ENCODE peak calls at places on chromosomes 7 and 10, in five cellular contexts. Y is astrocyte of the cerebellum, X is cardiac muscle cell, P is BJ, R is heart left ventricle. S is an unnamed sample.

GRCh38 chr7:12066004-12066403 is 145.1 kb upstream of the TMEM106B start:
- DNase-seq in X (no peak), P (no peak), Y (no peak), R (no peak), S (no peak)

GRCh38 chr10:7686351-7687171 is 16.6 kb upstream of the ITIH2 start:
- DNase-seq in Y (no peak), X (no peak), R (no peak), P (no peak), S (no peak)

GRCh38 chr10:110409488-110409887 is 88.2 kb upstream of the DUSP5 start:
- DNase-seq in Y (no peak), X (no peak), P (no peak), R (no peak), S (no peak)

GRCh38 chr7:106486331-106486730 is 174.6 kb downstream of the CCDC71L start:
- DNase-seq in P (peak; percentile 59), R (no peak), Y (peak; percentile 70), X (peak; percentile 34), S (peak; percentile 15)

GRCh38 chr10:62080905-62081304 is 179.4 kb downstream of the ARID5B start:
- DNase-seq in R (no peak), Y (no peak), X (no peak), P (no peak), S (no peak)

GRCh38 chr10:32877915-32878314 is 80.1 kb downstream of the ITGB1 start:
- DNase-seq in R (no peak), P (no peak), X (no peak), Y (no peak), S (no peak)

GRCh38 chr10:70619271-70620019 is 16.9 kb upstream of the PRF1 start:
- DNase-seq in P (no peak), X (peak; percentile 55), Y (no peak), R (no peak), S (peak; percentile 47)

GRCh38 chr7:131040467-131040932 is 287.2 kb upstream of the MKLN1 start:
- DNase-seq in R (peak; percentile 56), X (peak; percentile 83), P (no peak), Y (peak; percentile 63), S (peak; percentile 87)

GRCh38 chr10:98323221-98324164 is 55.5 kb upstream of the LOXL4 start:
- DNase-seq in R (peak; percentile 70), P (peak; percentile 99), X (peak; percentile 78), Y (peak; percentile 37), S (peak; percentile 79)

GRCh38 chr7:42930889-42931288 is 1.1 kb downstream of the PSMA2 start:
- DNase-seq in X (peak; percentile 59), P (no peak), R (no peak), Y (no peak), S (peak; percentile 46)

GRCh38 chr10:10891437-10891836 is 126.2 kb upstream of the CELF2 start:
- DNase-seq in P (peak; percentile 52), X (peak; percentile 36), R (no peak), Y (no peak), S (peak; percentile 68)

GRCh38 chr7:129768614-129769399 is 157.3 kb downstream of the NRF1 start:
- DNase-seq in X (no peak), R (no peak), P (no peak), Y (no peak), S (no peak)

GRCh38 chr10:116014859-116015258 is 258.1 kb downstream of the GFRA1 start:
- DNase-seq in Y (peak; percentile 47), R (no peak), X (no peak), P (no peak), S (peak; percentile 1)

GRCh38 chr7:121513105-121513504 is 117.0 kb upstream of the FAM3C start:
- DNase-seq in P (no peak), Y (no peak), R (no peak), X (no peak), S (no peak)
- H3K4me3 ChIP-seq in P (no peak overlapping the region), Y (no peak overlapping the region), R (no peak overlapping the region), X (no peak overlapping the region), S (no peak overlapping the region)

GRCh38 chr10:43576062-43576461 is 1.6 kb upstream of the ZNF239 start:
- DNase-seq in Y (no peak), X (no peak), P (no peak), R (no peak), S (no peak)

GRCh38 chr10:43576580-43576979 is 2.2 kb upstream of the ZNF239 start:
- DNase-seq in Y (no peak), P (no peak), R (no peak), X (no peak), S (no peak)

GRCh38 chr10:43573250-43574034 is 974 bp downstream of the ZNF239 start:
- DNase-seq in P (no peak), Y (no peak), R (no peak), X (peak; percentile 22), S (peak; percentile 5)

GRCh38 chr10:43574906-43575305 is 490 bp upstream of the ZNF239 start:
- DNase-seq in R (no peak), P (no peak), X (no peak), Y (no peak), S (no peak)

GRCh38 chr10:43574035-43574892 is at the start of gene ZNF239:
- DNase-seq in Y (peak; percentile 52), P (peak; percentile 57), X (peak; percentile 96), R (peak; percentile 91), S (peak; percentile 90)
- TF ChIP-seq CTCF in Y (no peak), P (no peak), X (no peak), R (no peak), S (no peak)

GRCh38 chr10:72954596-72955569 is at the start of gene PLA2G12B:
- DNase-seq in X (no peak), Y (no peak), P (no peak), R (no peak), S (no peak)
- H3K4me3 ChIP-seq in X (no peak within 1 kb of the TSS), Y (no peak within 1 kb of the TSS), P (no peak within 1 kb of the TSS), R (no peak within 1 kb of the TSS), S (no peak within 1 kb of the TSS)

GRCh38 chr7:90739731-90740130 is 143.6 kb downstream of the CDK14 start:
- DNase-seq in P (no peak), X (no peak), Y (no peak), R (no peak), S (no peak)

GRCh38 chr7:90740364-90740763 is 144.2 kb downstream of the CDK14 start:
- DNase-seq in X (no peak), Y (no peak), P (no peak), R (no peak), S (no peak)

GRCh38 chr7:90747521-90747920 is 151.4 kb downstream of the CDK14 start:
- DNase-seq in X (peak; percentile 12), Y (no peak), P (no peak), R (no peak), S (no peak)

GRCh38 chr7:90738249-90738648 is 142.1 kb downstream of the CDK14 start:
- DNase-seq in Y (no peak), R (no peak), P (no peak), X (no peak), S (no peak)

DNA sequence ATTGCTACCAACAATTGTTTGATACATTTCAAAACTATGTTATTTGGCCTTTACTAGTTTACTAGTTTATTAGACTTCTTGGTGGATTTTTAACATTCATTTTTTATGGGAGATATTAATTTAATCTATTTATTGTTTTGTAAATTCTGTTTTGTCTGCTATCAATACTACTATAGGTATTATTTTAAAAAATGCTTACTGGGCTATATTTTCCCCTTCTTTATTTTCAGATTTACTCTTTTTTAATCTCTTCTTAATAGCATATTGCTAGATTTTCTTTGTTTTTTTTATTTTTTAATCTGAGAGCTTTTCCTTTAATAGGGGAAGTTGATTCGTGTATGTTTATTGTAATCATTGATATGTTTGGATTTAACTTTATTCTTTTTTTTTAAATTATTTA is 147.5 kb downstream of the CDK14 start:
- DNase-seq in P (no peak), R (no peak), Y (no peak), X (no peak), S (no peak)
- TF ChIP-seq CTCF in P (no peak), R (no peak), Y (no peak), X (no peak), S (no peak)

DNA sequence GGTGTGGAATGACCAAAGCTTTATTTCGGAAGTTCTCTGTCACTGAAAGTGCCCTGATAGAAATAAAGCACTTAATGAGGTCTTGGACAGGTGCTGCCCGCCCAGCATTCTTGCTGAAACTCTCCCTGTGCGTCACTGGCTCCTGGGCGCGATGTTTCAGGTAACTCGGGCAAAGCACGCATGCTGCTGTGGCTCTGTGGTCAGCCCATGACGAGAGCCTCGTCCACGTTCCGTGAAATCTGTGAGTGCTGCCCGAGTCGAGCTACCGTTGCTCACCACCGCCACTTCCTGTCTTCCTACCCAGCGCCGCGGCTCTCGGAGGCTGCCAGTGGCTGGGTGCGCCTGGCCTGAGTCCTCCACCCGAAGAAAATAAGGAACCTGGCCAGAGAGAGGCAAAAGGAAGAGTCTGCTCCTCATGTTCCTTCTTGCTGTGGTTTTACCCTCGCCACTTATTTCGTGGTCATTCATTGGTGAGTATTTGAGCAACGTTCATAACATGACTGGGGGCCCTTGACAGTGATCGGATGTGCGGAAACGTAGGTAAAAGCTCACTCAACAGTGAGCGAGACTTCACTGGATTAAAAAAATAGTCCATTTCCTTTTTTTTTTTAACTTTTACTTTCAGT is 95.5 kb downstream of the MAP3K8 start:
- DNase-seq in P (no peak), Y (no peak), X (no peak), R (peak; percentile 70), S (no peak)
- H3K4me3 ChIP-seq in P (no peak overlapping the region), Y (no peak overlapping the region), X (no peak overlapping the region), R (no peak overlapping the region), S (no peak overlapping the region)

GRCh38 chr10:88733215-88733614 is 26.6 kb upstream of the LIPN start:
- DNase-seq in P (no peak), Y (no peak), X (no peak), R (no peak), S (no peak)

GRCh38 chr10:88730864-88731263 is 24.8 kb downstream of the LIPK start:
- DNase-seq in R (no peak), X (no peak), Y (no peak), P (no peak), S (no peak)

GRCh38 chr10:88731296-88731695 is 25.2 kb downstream of the LIPK start:
- DNase-seq in Y (no peak), R (no peak), X (peak; percentile 4), P (no peak), S (peak; percentile 33)

GRCh38 chr10:88725798-88726197 is 19.7 kb downstream of the LIPK start:
- DNase-seq in X (no peak), P (no peak), Y (no peak), R (no peak), S (no peak)

DNA sequence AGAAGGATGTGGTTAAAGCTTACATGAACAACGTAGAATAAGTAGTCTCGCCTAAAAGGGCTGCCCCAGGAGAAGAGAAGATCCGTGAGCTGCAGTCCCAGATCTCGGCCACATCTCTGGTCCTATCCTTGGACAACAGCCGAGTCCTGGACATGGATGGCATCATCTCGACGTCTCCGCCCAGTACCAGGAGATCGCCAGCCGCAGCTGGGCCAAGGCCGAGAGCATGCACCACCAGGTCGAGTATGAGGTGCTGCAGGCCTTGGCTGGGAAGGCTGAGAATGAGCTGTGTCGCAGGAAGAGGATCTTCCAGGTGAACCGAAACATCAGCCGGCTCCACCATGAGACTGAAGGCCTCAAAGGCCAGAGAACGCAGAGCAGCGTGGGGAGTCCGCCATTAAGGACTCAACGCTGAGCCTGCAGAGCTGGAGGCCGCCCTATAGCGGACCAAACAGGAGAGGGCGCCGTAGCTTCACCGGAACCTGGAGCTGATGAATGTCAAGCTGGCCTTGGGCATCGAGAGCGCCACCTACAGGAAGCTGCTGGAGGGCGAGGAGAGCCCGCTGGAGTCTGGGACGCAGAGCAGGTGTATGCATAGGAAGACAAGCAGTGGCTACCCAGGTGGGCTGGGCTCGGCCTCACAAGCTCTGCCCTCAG is 22.2 kb downstream of the LIPK start:
- DNase-seq in X (peak; percentile 17), R (no peak), P (no peak), Y (no peak), S (peak; percentile 4)
- TF ChIP-seq CTCF in X (peak; percentile 28), R (no peak), P (peak; percentile 31), Y (peak; percentile 3), S (peak; percentile 59)